ENCODE peak calls at places on chromosomes 5 and 9, in nine cellular contexts. T is IMR-90, C is stomach, A is transverse colon, X is sigmoid colon, U is tibial nerve, V is A549, H is upper lobe of left lung, N is adrenal gland. J is an unnamed sample.

GRCh38 chr9:2241461-2241874 is 226.3 kb downstream of the SMARCA2 start:
- DNase-seq in T (peak; percentile 86), C (no peak), A (no peak), X (no peak), U (no peak), V (no peak), H (peak; percentile 50), N (peak; percentile 37), J (peak; percentile 35)

GRCh38 chr5:26700759-26701384 is 337.5 kb downstream of the CDH9 start:
- DNase-seq in T (no peak), C (no peak), A (no peak), X (no peak), U (no peak), V (peak; percentile 47), H (no peak), N (no peak), J (no peak)

GRCh38 chr5:125412051-125412560 is 665.7 kb upstream of the ZNF608 start:
- DNase-seq in T (no peak), C (no peak), A (peak; percentile 36), X (peak; percentile 59), U (no peak), V (no peak), H (no peak), N (peak; percentile 24), J (peak; percentile 76)

GRCh38 chr9:127940598-127940997 is 2.9 kb upstream of the DPM2 start:
- DNase-seq in T (no peak), C (no peak), A (no peak), X (no peak), U (no peak), V (no peak), H (no peak), N (no peak), J (no peak)

GRCh38 chr5:179836225-179837019 is 15.7 kb downstream of the SQSTM1 start:
- DNase-seq in T (peak; percentile 52), C (no peak), A (no peak), X (peak; percentile 77), U (no peak), V (no peak), H (no peak), N (peak; percentile 73), J (no peak)

GRCh38 chr5:72474117-72474915 is 32.9 kb downstream of the ZNF366 start:
- DNase-seq in T (peak; percentile 54), C (no peak), A (no peak), X (no peak), U (no peak), V (no peak), H (no peak), N (no peak), J (no peak)

GRCh38 chr9:135081264-135081660 is 6.2 kb upstream of the OLFM1 start:
- DNase-seq in T (no peak), C (no peak), A (no peak), X (peak; percentile 40), U (no peak), V (no peak), H (no peak), N (no peak), J (no peak)

GRCh38 chr9:137579259-137579604 is 507 bp upstream of the DPH7 start:
- DNase-seq in T (no peak), C (no peak), A (no peak), X (no peak), U (no peak), V (no peak), H (peak; percentile 75), N (no peak), J (no peak)

GRCh38 chr5:76363385-76364261 is 39.5 kb upstream of the IQGAP2 start:
- DNase-seq in T (no peak), C (peak; percentile 74), A (peak; percentile 84), X (no peak), U (no peak), V (no peak), H (no peak), N (no peak), J (peak; percentile 40)

GRCh38 chr5:156124713-156125112 is 202.3 kb upstream of the SGCD start:
- DNase-seq in T (peak; percentile 64), C (no peak), A (no peak), X (no peak), U (no peak), V (no peak), H (no peak), N (no peak), J (no peak)

GRCh38 chr9:16032799-16033198 is 480.0 kb downstream of the CCDC171 start:
- DNase-seq in T (peak; percentile 49), C (no peak), A (no peak), X (no peak), U (no peak), V (no peak), H (no peak), N (no peak), J (no peak)

GRCh38 chr5:126692971-126693370 is 84.0 kb upstream of the LMNB1 start:
- DNase-seq in T (no peak), C (no peak), A (no peak), X (no peak), U (no peak), V (no peak), H (no peak), N (no peak), J (no peak)

GRCh38 chr9:86652696-86653095 is 294.6 kb downstream of the GAS1 start:
- DNase-seq in T (no peak), C (no peak), A (no peak), X (no peak), U (no peak), V (no peak), H (no peak), N (no peak), J (no peak)

DNA sequence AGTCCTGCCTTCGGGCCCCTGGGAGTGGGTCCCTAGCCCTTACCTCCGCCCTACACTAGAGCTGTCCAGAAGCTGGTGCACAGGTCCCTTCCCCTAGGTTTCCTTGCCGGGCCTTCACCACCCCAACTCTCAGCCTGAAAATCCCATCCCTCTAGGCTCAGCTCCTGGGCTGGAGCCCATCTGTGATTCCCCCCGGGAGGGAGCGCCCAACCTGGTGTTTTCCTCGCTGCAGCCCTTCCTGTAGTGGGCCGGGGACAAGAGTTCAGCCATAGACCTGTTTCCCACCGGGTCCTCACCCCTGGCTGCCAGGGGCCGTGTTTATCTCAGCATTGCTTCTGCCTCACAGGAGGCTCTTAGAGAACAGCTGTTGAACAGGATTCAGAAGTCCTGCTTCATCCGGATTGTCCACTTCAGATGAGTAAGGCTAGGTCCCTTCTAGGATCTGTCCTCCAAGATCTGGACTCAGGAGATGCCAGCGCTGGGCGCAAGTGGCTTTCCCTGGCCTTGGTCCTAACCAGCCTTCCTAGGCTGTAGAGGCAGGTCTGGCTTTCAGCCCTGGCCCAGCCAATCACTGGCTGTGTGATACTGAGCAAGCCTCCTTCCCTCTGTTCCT is 965 bp downstream of the GLIPR2 start:
- DNase-seq in T (peak; percentile 38), C (no peak), A (peak; percentile 31), X (peak; percentile 83), U (no peak), V (no peak), H (no peak), N (no peak), J (peak; percentile 40)
- H3K4me1 ChIP-seq in T (peaks cover 17% of the 10 kb centered on the region), C (peaks cover 58% of the 10 kb centered on the region), A (peaks cover 54% of the 10 kb centered on the region), X (no peaks in the 10 kb centered on the region), U (no peaks in the 10 kb centered on the region), V (peaks cover 16% of the 10 kb centered on the region), H (peaks cover 40% of the 10 kb centered on the region), N (peaks cover 37% of the 10 kb centered on the region), J (peaks cover 18% of the 10 kb centered on the region)

DNA sequence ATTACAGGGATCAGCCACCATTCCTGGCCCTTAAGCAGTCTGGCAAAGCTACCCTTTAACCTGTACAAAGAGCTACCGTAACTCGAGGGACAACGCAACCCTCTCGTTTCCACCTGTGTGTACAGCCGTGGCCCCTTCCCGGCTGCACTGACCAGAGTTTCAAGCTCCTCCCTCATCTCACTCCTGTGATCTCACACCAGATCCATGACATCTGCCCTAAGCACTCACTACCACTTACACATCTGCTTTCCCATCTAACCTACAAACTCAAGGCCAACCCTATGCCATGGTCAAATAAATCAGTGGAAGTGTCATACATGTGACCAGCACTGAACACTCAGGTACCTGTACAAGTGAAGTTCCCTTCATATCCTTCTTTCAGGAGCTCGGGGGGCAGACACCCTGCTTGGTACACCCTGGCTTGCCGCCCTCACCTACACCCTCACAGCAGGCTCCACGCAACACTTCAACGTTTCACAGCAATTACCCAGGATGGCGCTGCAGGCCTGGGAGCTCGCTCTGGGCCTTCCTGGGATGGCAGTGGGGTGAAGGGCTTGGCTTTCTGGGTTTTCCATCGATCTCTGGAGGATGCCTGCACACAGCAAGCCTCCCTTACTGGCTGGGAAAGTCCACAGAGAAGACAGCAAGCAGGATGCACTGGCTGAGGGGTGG is 61.7 kb downstream of the PRRT1B start:
- DNase-seq in T (no peak), C (no peak), A (no peak), X (no peak), U (no peak), V (no peak), H (peak; percentile 36), N (no peak), J (no peak)
- H3K27ac ChIP-seq in T (no peak overlapping the region), C (peak overlapping the region; percentile 75), A (peak overlapping the region; percentile 79), X (peak overlapping the region; percentile 93), U (no peak overlapping the region), V (no peak overlapping the region), H (peak overlapping the region; percentile 78), N (peak overlapping the region; percentile 91), J (peak overlapping the region; percentile 92)

GRCh38 chr9:93131599-93132286 is 2.3 kb downstream of the NINJ1 start:
- DNase-seq in T (no peak), C (no peak), A (peak; percentile 7), X (no peak), U (no peak), V (no peak), H (no peak), N (no peak), J (no peak)

GRCh38 chr9:93132946-93133640 is 958 bp downstream of the NINJ1 start:
- DNase-seq in T (no peak), C (no peak), A (peak; percentile 42), X (peak; percentile 84), U (no peak), V (peak; percentile 42), H (peak; percentile 79), N (peak; percentile 75), J (peak; percentile 83)

GRCh38 chr9:93130861-93131481 is 3.1 kb downstream of the NINJ1 start:
- DNase-seq in T (no peak), C (no peak), A (peak; percentile 44), X (peak; percentile 86), U (no peak), V (no peak), H (peak; percentile 52), N (peak; percentile 72), J (no peak)

GRCh38 chr9:93133641-93134017 is 422 bp downstream of the NINJ1 start:
- DNase-seq in T (peak; percentile 94), C (peak; percentile 83), A (peak; percentile 86), X (peak; percentile 95), U (peak; percentile 68), V (peak; percentile 68), H (peak; percentile 91), N (peak; percentile 88), J (peak; percentile 78)

GRCh38 chr9:93132287-93132927 is 1.6 kb downstream of the NINJ1 start:
- DNase-seq in T (no peak), C (peak; percentile 75), A (peak; percentile 79), X (peak; percentile 96), U (peak; percentile 63), V (peak; percentile 46), H (peak; percentile 72), N (peak; percentile 95), J (peak; percentile 95)
- TF ChIP-seq POLR2A in T (no peak), C (no peak), A (peak; percentile 13), X (peak; percentile 37), U (no peak), V (no peak), H (no peak), N (peak; percentile 87), J (peak; percentile 74)

DNA sequence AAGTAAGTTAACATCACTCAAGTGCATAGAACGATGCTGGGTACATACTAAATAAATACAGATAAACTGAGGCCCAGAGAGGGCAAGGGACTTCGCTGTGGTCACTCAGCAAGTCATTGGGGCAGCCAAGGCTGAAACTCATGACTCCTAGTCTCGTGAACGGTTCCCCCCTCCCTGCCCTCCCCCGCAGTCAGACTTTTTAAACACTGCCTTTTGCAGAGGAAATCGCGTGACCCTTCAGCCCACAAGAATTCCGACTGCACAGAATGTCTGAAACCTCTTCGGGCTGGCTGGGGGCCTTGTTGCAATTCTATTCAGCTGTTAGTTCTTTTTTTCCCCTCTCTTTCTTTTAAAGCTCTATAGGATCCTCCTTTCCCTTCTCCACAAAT is 28.1 kb downstream of the NEK6 start:
- DNase-seq in T (peak; percentile 99), C (peak; percentile 56), A (peak; percentile 80), X (peak; percentile 95), U (peak; percentile 78), V (no peak), H (no peak), N (peak; percentile 76), J (peak; percentile 49)
- H3K4me1 ChIP-seq in T (peaks cover 63% of the 10 kb centered on the region), C (peaks cover 81% of the 10 kb centered on the region), A (peaks cover 46% of the 10 kb centered on the region), X (no peaks in the 10 kb centered on the region), U (peaks cover 19% of the 10 kb centered on the region), V (peaks cover 66% of the 10 kb centered on the region), H (peaks cover 71% of the 10 kb centered on the region), N (peaks cover 47% of the 10 kb centered on the region), J (peaks cover under 1% of the 10 kb centered on the region)